ENCODE peak calls at places on chromosomes 13 and 19, in seven cellular contexts. G, F, V, E, H, D and L are unnamed samples.

GRCh38 chr19:4140237-4140711 is 13.2 kb upstream of the CREB3L3 start:
- DNase-seq in D (no peak), H (no peak), E (peak; percentile 79), F (no peak), V (peak; percentile 74), G (peak; percentile 88), L (peak; percentile 58)

GRCh38 chr19:1624458-1624857 is 19.2 kb upstream of the UQCR11 start:
- DNase-seq in E (peak; percentile 43), F (peak; percentile 55), G (peak; percentile 81), V (peak; percentile 45), D (peak; percentile 39), H (no peak), L (peak; percentile 57)

GRCh38 chr19:18651738-18652137 is 14.9 kb downstream of the KLHL26 start:
- DNase-seq in H (peak; percentile 61), G (no peak), E (no peak), F (no peak), D (no peak), V (no peak), L (no peak)

GRCh38 chr13:67235265-67235664 is 5.1 kb upstream of the PCDH9 start:
- DNase-seq in E (no peak), V (no peak), H (no peak), D (no peak), F (no peak), G (no peak), L (no peak)

GRCh38 chr13:41590643-41591042 is 133.3 kb downstream of the RGCC start:
- DNase-seq in F (no peak), H (no peak), D (no peak), E (no peak), G (no peak), V (no peak), L (no peak)

GRCh38 chr19:34228347-34228746 is 26.0 kb upstream of the GARRE1 start:
- DNase-seq in G (no peak), F (no peak), H (no peak), V (no peak), D (no peak), E (no peak), L (no peak)

GRCh38 chr13:108859202-108860012 is 230.0 kb downstream of the MYO16 start:
- DNase-seq in F (no peak), H (no peak), D (no peak), E (no peak), G (no peak), V (peak; percentile 50), L (no peak)

GRCh38 chr19:18468517-18468916 is 30.6 kb upstream of the ISYNA1 start:
- DNase-seq in D (no peak), V (no peak), G (no peak), H (peak; percentile 83), F (no peak), E (no peak), L (peak; percentile 53)

GRCh38 chr13:92436927-92437326 is 789.7 kb upstream of the GPC6 start:
- DNase-seq in H (no peak), D (no peak), F (no peak), G (no peak), E (no peak), V (no peak), L (no peak)

GRCh38 chr19:51407631-51408131 is 9.8 kb downstream of the SIGLEC10 start:
- DNase-seq in H (peak; percentile 3), G (peak; percentile 68), D (no peak), F (peak; percentile 40), E (peak; percentile 46), V (peak; percentile 44), L (no peak)

GRCh38 chr13:39263033-39263432 is 224.8 kb downstream of the NHLRC3 start:
- DNase-seq in E (peak; percentile 24), D (peak; percentile 75), F (peak; percentile 27), V (peak; percentile 65), G (peak; percentile 49), H (no peak), L (no peak)

GRCh38 chr13:73401769-73402168 is 343.0 kb downstream of the KLF5 start:
- DNase-seq in G (no peak), F (no peak), E (no peak), D (no peak), H (no peak), V (no peak), L (no peak)

GRCh38 chr19:35913589-35913988 is 5.5 kb upstream of the TYROBP start:
- DNase-seq in E (no peak), H (no peak), F (no peak), V (no peak), D (no peak), G (no peak), L (no peak)

GRCh38 chr19:5271145-5271544 is 69.5 kb downstream of the PTPRS start:
- DNase-seq in H (no peak), E (no peak), G (no peak), F (no peak), D (no peak), V (no peak), L (no peak)

GRCh38 chr13:61123533-61124269 is 291.9 kb downstream of the PCDH20 start:
- DNase-seq in E (no peak), D (no peak), V (no peak), G (peak; percentile 33), H (no peak), F (no peak), L (no peak)

DNA sequence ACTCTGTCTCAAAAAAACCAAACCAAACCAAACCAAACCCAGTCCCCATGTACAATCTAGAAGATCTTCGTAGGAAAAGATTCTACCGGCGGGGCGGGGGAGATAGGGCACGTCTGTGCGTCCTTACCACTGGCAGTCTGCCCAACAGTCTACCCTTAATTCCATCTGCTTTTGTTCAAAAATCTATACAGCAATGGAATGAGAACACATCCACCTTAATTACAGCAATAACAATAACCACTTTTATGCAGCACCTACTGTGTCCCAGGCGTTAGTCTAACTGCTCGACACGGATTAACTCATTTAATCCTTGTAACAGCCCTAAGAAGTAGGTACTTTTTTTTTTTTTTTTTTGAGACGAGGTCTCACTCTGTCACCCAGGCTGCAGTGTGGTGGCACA is 2.5 kb upstream of the ATF5 start:
- DNase-seq in E (no peak), D (no peak), H (peak; percentile 41), V (no peak), G (no peak), F (no peak), L (no peak)
- H3K4me1 ChIP-seq in E (peaks cover 11% of the 10 kb centered on the region), D (peaks cover 62% of the 10 kb centered on the region), H (peaks cover 12% of the 10 kb centered on the region), V (peaks cover 3% of the 10 kb centered on the region), G (peaks cover 9% of the 10 kb centered on the region), F (peaks cover 50% of the 10 kb centered on the region), L (peaks cover 15% of the 10 kb centered on the region)

DNA sequence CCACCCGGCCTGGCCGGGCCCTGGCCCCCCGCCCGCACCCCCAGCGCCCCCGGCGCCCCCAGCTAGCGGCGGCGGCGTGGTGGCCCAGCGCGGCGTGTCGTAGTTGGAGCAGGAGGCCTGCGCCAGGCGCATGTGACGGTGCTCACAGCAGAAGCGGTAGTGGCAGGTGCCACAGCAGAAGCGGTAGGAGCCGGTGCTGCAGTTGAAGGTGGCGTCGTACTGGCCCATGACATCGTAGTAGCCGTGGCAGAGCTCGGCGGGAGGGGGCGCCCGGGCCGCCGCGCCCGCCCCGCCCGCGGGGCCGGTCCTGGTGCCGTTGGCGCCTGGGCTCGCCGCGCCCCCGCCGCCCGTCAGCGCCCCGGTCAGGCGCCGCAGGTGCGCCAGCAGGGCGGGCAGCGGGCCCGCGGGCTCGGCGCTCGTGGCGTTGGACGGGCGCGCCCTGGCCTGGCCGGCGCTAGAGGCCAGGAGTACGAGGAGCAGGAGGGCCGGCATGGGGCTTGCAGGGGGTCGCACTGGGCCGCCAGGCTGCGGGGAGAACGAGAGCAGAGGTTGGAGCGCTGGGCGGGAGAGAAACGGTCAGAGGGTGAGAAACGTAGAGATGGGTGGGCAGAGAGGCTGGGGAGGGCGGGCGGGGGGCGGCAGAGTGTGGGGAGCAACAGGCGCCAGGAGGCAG is 592 bp downstream of the SHISA7 start:
- DNase-seq in H (no peak), E (no peak), V (no peak), D (no peak), G (peak; percentile 48), F (no peak), L (no peak)
- H3K4me3 ChIP-seq in H (no peak overlapping the region), E (no peak overlapping the region), V (no peak overlapping the region), D (peak overlapping the region; percentile 32), G (peak overlapping the region; percentile 9), F (no peak overlapping the region), L (no peak overlapping the region)

GRCh38 chr19:10748924-10749434 is 31.1 kb downstream of the DNM2 start:
- DNase-seq in E (peak; percentile 56), V (peak; percentile 59), F (peak; percentile 97), H (peak; percentile 94), G (no peak), D (no peak), L (peak; percentile 93)
- TF ChIP-seq CTCF in E (no peak), V (no peak), F (no peak), H (no peak), G (no peak), D (no peak), L (no peak)

DNA sequence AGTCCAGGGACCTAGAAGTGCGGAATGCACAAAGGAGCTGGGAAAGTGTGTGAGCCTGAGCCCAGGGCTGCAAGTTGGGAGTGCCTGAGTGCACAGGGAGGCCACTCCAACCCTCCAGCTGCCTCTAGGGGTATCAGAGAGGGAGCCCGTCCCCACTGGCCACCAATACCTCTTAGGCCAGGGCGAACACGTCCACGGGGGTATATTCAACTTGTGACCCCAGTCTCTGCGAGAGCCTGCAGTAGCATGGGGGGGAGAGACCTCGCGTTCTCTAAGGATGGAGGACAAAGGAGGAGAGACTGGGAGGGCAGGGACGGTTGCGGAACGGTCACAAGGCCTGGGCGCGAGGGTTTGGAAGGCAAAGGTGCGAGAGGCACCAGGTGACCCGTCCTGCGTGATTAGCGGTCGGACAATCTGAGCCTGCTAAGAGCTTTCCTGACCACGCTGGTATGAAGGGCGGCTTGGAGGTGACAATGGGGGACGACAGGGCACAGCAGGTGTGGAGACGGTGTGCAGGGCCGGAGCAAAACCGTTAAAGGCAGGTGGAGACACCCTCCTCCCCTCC is 676 bp downstream of the CD320 start:
- DNase-seq in H (peak; percentile 56), V (no peak), F (peak; percentile 25), E (no peak), D (no peak), G (peak; percentile 49), L (no peak)
- H3K4me1 ChIP-seq in H (peaks cover 20% of the 10 kb centered on the region), V (peaks cover 13% of the 10 kb centered on the region), F (peaks cover 39% of the 10 kb centered on the region), E (peaks cover 24% of the 10 kb centered on the region), D (peaks cover 43% of the 10 kb centered on the region), G (peaks cover 13% of the 10 kb centered on the region), L (peaks cover 32% of the 10 kb centered on the region)

GRCh38 chr19:47419789-47420188 is 462 bp upstream of the MEIS3 start:
- DNase-seq in E (no peak), H (peak; percentile 23), G (peak; percentile 33), D (no peak), V (no peak), F (no peak), L (no peak)
- H3K4me3 ChIP-seq in E (no peak overlapping the region), H (no peak overlapping the region), G (peak overlapping the region; percentile 57), D (no peak overlapping the region), V (no peak overlapping the region), F (no peak overlapping the region), L (no peak overlapping the region)